ENCODE peak calls at places on chromosomes 7 and 10, in four cellular contexts. One of them, this sample, is unnamed.

GRCh38 chr7:7148799-7149481 is 33.4 kb upstream of the C1GALT1 start:
- DNase-seq in AML-193: no peak
- DNase-seq in A172: no peak
- DNase-seq in Caki2: no peak
- DNase-seq in this sample: no peak

GRCh38 chr10:15672469-15672868 is 47.3 kb downstream of the ITGA8 start:
- DNase-seq in AML-193: peak; percentile 83
- DNase-seq in A172: no peak
- DNase-seq in Caki2: no peak
- DNase-seq in this sample: no peak

GRCh38 chr7:88200793-88201192 is 19.0 kb downstream of the SRI start:
- DNase-seq in AML-193: no peak
- DNase-seq in A172: no peak
- DNase-seq in Caki2: no peak
- DNase-seq in this sample: no peak

GRCh38 chr10:12750526-12751201 is 250.8 kb downstream of the CCDC3 start:
- DNase-seq in AML-193: no peak
- DNase-seq in A172: no peak
- DNase-seq in Caki2: no peak
- DNase-seq in this sample: no peak

GRCh38 chr10:87691515-87692070 is 31.9 kb downstream of the PAPSS2 start:
- DNase-seq in AML-193: no peak
- DNase-seq in A172: no peak
- DNase-seq in Caki2: no peak
- DNase-seq in this sample: no peak

GRCh38 chr10:23686722-23687121 is 247.8 kb downstream of the OTUD1 start:
- DNase-seq in AML-193: no peak
- DNase-seq in A172: no peak
- DNase-seq in Caki2: no peak
- DNase-seq in this sample: no peak

GRCh38 chr7:122137291-122138077 is 6.6 kb downstream of the AASS start:
- DNase-seq in AML-193: no peak
- DNase-seq in A172: peak; percentile 47
- DNase-seq in Caki2: no peak
- DNase-seq in this sample: no peak

GRCh38 chr7:70615066-70615465 is 516.9 kb upstream of the GALNT17 start:
- DNase-seq in AML-193: no peak
- DNase-seq in A172: no peak
- DNase-seq in Caki2: no peak
- DNase-seq in this sample: no peak

GRCh38 chr7:92717982-92718716 is 118.2 kb downstream of the CDK6 start:
- DNase-seq in AML-193: no peak
- DNase-seq in A172: peak; percentile 84
- DNase-seq in Caki2: peak; percentile 74
- DNase-seq in this sample: no peak